ENCODE peak calls at places on chromosomes 4 and X, in four cellular contexts. E is tibial nerve, Q is IMR-90, D is stomach. N is an unnamed sample. For H3K36me3, the result is how much of the 10 kb centered on the place peaks cover.

GRCh38 chr4:134215636-134216340 is 14.2 kb upstream of the PABPC4L start:
- DNase-seq in E (no peak), Q (peak), D (no peak), N (no peak)

GRCh38 chrX:118745570-118745969 is 18.2 kb downstream of the IL13RA1 start:
- DNase-seq in E (no peak), Q (peak), D (no peak), N (no peak)

GRCh38 chr4:166422475-166422874 is 549.4 kb downstream of the TLL1 start:
- DNase-seq in E (no peak), Q (peak), D (no peak), N (no peak)

GRCh38 chr4:140088317-140088967 is 65.5 kb downstream of the MAML3 start:
- DNase-seq in E (no peak), Q (peak), D (no peak), N (no peak)

GRCh38 chr4:40629401-40630334 is at the start of gene RBM47:
- DNase-seq in E (no peak), Q (peak), D (peak), N (peak)

GRCh38 chr4:1233641-1234277 is 15.2 kb downstream of the CTBP1 start:
- DNase-seq in E (no peak), Q (peak), D (no peak), N (no peak)

GRCh38 chr4:8731364-8731763 is 138.8 kb downstream of the CPZ start:
- DNase-seq in E (no peak), Q (no peak), D (no peak), N (no peak)

GRCh38 chr4:158277558-158277957 is 67.3 kb downstream of the TMEM144 start:
- DNase-seq in E (no peak), Q (no peak), D (no peak), N (no peak)

GRCh38 chr4:165191253-165191652 is 16.1 kb upstream of the KLHL2 start:
- DNase-seq in E (no peak), Q (no peak), D (no peak), N (no peak)

GRCh38 chrX:151966236-151966635 is 8.2 kb downstream of the GABRE start:
- DNase-seq in E (no peak), Q (no peak), D (no peak), N (no peak)

GRCh38 chrX:94758130-94758529 is 1084.1 kb downstream of the FAM133A start:
- DNase-seq in E (no peak), Q (no peak), D (no peak), N (no peak)

GRCh38 chr4:66017671-66018070 is 347.4 kb upstream of the EPHA5 start:
- DNase-seq in E (no peak), Q (no peak), D (no peak), N (no peak)

GRCh38 chr4:93764647-93765246 is 63.8 kb upstream of the ATOH1 start:
- DNase-seq in E (no peak), Q (peak), D (no peak), N (peak)

GRCh38 chr4:105709081-105709450 is 482 bp downstream of the GSTCD start:
- DNase-seq in E (no peak), Q (no peak), D (no peak), N (no peak)

GRCh38 chr4:95506264-95506663 is 42.5 kb downstream of the UNC5C start:
- DNase-seq in E (no peak), Q (peak), D (no peak), N (no peak)

GRCh38 chrX:72297953-72298730 is 7.6 kb downstream of the CITED1 start:
- DNase-seq in E (no peak), Q (no peak), D (no peak), N (no peak)

GRCh38 chrX:10769165-10769564 is 148.8 kb upstream of the MID1 start:
- DNase-seq in E (no peak), Q (peak), D (no peak), N (no peak)

GRCh38 chr4:139934336-139934735 is 219.6 kb downstream of the MAML3 start:
- DNase-seq in E (no peak), Q (peak), D (no peak), N (no peak)

GRCh38 chr4:26124753-26125236 is 196.0 kb upstream of the RBPJ start:
- DNase-seq in E (no peak), Q (peak), D (no peak), N (no peak)

GRCh38 chrX:118239471-118239870 is 106.4 kb upstream of the WDR44 start:
- DNase-seq in E (no peak), Q (peak), D (no peak), N (no peak)

GRCh38 chr4:15605537-15605936 is 49.6 kb downstream of the FBXL5 start:
- DNase-seq in E (no peak), Q (no peak), D (no peak), N (no peak)

GRCh38 chr4:140049024-140049923 is 104.7 kb downstream of the MAML3 start:
- DNase-seq in E (no peak), Q (peak), D (peak), N (peak)

GRCh38 chrX:10484683-10485247 is 135.6 kb downstream of the MID1 start:
- DNase-seq in E (no peak), Q (peak), D (no peak), N (no peak)

GRCh38 chr4:32022071-32022470 is 1301.9 kb downstream of the PCDH7 start:
- DNase-seq in E (no peak), Q (no peak), D (no peak), N (no peak)

GRCh38 chr4:84336964-84337705 is 162.0 kb downstream of the NKX6-1 start:
- DNase-seq in E (no peak), Q (no peak), D (no peak), N (no peak)

GRCh38 chr4:97367878-97368277 is 775.4 kb downstream of the STPG2 start:
- DNase-seq in E (no peak), Q (no peak), D (no peak), N (peak)

GRCh38 chr4:2785613-2786012 is 7.3 kb upstream of the SH3BP2 start:
- DNase-seq in E (peak), Q (no peak), D (peak), N (no peak)

GRCh38 chrX:154516655-154517100 is 646 bp upstream of the FAM3A start:
- DNase-seq in E (no peak), Q (peak), D (no peak), N (peak)

GRCh38 chrX:71181558-71181909 is 36.9 kb downstream of the NLGN3 start:
- DNase-seq in E (no peak), Q (no peak), D (no peak), N (peak)

GRCh38 chrX:129823115-129823514 is 20.6 kb downstream of the ZDHHC9 start:
- DNase-seq in E (no peak), Q (peak), D (peak), N (peak)

GRCh38 chrX:103276581-103277002 is at the start of gene TCEAL5:
- DNase-seq in E (no peak), Q (no peak), D (no peak), N (peak)

GRCh38 chr4:6252051-6252450 is 17.6 kb upstream of the WFS1 start:
- DNase-seq in E (no peak), Q (no peak), D (no peak), N (peak)

GRCh38 chr4:41644288-41644914 is 104.1 kb downstream of the PHOX2B start:
- DNase-seq in E (peak), Q (peak), D (peak), N (peak)

GRCh38 chr4:8199594-8200301 is 658 bp downstream of the SH3TC1 start:
- DNase-seq in E (no peak), Q (no peak), D (peak), N (peak)

GRCh38 chr4:82774711-82775171 is 23.9 kb downstream of the SCD5 start:
- DNase-seq in E (no peak), Q (peak), D (no peak), N (peak)

GRCh38 chr4:124409044-124409443 is 303.5 kb downstream of the ANKRD50 start:
- DNase-seq in E (no peak), Q (peak), D (no peak), N (no peak)

GRCh38 chr4:110309686-110310085 is 111.3 kb upstream of the ELOVL6 start:
- DNase-seq in E (no peak), Q (peak), D (no peak), N (no peak)

GRCh38 chrX:19179389-19179788 is 57.1 kb upstream of the ADGRG2 start:
- DNase-seq in E (no peak), Q (no peak), D (no peak), N (no peak)

GRCh38 chrX:22340022-22340616 is 67.4 kb downstream of the CBLL2 start:
- DNase-seq in E (no peak), Q (no peak), D (no peak), N (no peak)

GRCh38 chrX:12315526-12315925 is 177.3 kb downstream of the FRMPD4 start:
- DNase-seq in E (no peak), Q (no peak), D (no peak), N (no peak)

DNA sequence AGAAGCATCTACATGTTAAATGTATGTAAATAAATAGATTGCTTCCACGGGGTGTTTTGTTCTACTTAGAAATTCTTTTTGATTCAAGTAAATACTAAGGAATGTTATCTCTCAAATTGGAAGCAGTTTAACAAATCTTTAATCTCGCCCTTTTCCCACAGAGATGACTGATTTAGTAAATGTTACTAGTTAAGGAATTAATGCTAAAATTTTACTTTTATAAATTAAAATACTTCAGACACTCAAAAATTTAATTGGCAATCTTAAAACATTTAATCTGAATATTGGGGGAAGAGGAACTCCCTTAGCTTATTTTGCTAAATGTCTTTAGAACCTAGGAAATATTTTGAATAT is 12.1 kb downstream of the LARP7 start:
- DNase-seq in E (no peak), Q (no peak), D (no peak), N (no peak)
- H3K36me3 ChIP-seq in E (under half), Q (under half), D (under half), N (half or more)

GRCh38 chr4:146186556-146186955 is 11.0 kb downstream of the LSM6 start:
- DNase-seq in E (no peak), Q (no peak), D (no peak), N (no peak)
- H3K36me3 ChIP-seq in E (under half), Q (under half), D (under half), N (under half)

GRCh38 chr4:116058129-116058528 is 944.7 kb upstream of the NDST4 start:
- DNase-seq in E (no peak), Q (no peak), D (no peak), N (no peak)
- H3K36me3 ChIP-seq in E (under half), Q (under half), D (under half), N (under half)

GRCh38 chr4:107896651-107897050 is 34.7 kb upstream of the CYP2U1 start:
- DNase-seq in E (no peak), Q (no peak), D (no peak), N (no peak)

GRCh38 chr4:107896158-107896645 is 35.1 kb upstream of the CYP2U1 start:
- DNase-seq in E (no peak), Q (peak), D (no peak), N (peak)

GRCh38 chr4:107893171-107894137 is 37.9 kb upstream of the CYP2U1 start:
- DNase-seq in E (no peak), Q (peak), D (no peak), N (no peak)

GRCh38 chr4:107891299-107891698 is 40.0 kb upstream of the CYP2U1 start:
- DNase-seq in E (no peak), Q (no peak), D (no peak), N (no peak)

DNA sequence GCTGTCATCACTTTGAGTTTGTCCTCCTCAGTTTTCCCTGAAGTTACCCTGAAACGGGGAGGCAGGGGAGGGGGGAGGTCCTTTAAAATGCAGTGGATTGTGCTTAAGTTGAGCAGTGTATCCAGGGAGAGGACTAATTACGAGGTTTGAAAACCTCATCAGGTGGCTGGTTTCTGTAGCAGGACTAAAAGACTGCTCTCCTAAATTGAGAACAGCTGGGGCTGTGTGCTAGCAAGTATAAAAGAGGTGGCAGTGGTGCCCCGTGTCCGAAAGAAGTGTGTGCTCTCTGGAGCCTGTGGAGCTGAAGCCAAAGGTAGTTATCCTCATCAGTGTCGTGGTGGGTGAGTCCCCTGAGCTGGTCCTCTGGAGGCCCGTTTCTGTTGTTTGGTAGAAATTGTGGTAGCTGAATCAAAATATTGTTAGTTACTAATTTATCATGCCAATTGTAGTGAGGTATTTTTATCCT is 37.2 kb upstream of the CYP2U1 start:
- DNase-seq in E (no peak), Q (no peak), D (no peak), N (peak)
- H3K36me3 ChIP-seq in E (under half), Q (under half), D (under half), N (under half)

DNA sequence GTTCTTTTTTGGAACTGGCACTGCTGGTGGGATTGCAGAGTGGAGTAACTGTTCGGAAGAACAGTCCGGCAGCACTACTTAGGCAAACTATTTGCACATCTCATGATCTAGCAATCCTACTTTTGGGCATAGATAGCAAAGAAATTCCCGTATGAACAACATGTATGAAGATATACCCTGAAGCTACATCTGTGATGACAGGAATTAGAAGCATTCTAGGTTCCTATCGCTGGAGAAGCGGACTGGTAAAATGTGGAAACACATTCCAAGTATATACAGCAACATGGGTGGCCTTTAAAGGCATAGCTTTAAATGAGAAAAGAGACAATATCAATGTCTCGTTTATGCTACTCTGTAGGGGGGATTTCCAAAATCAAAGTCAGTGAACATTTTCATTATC is 3.1 kb downstream of the DCAF16 start:
- DNase-seq in E (no peak), Q (peak), D (no peak), N (no peak)
- H3K36me3 ChIP-seq in E (under half), Q (under half), D (under half), N (under half)